ENCODE peak calls at places on chromosomes 4 and X, in nine cellular contexts. One of them, this sample, is unnamed.

GRCh38 chr4:168119870-168120269 is 27.5 kb downstream of the ANXA10 start:
- DNase-seq in T47D: no peak
- DNase-seq in GM23338: no peak
- DNase-seq in upper lobe of right lung: no peak
- DNase-seq in AG08395: no peak
- DNase-seq in AG09309: no peak
- DNase-seq in stimulated activated naive B cell treated with anti-CD40 and anti-IgM and Interleukin-4, amounts not matched to agents 10 μg/mL and 1 μg/mL and 100 μg/mL, for 72 hours: no peak
- DNase-seq in left cardiac atrium: no peak
- DNase-seq in glutamatergic neuron: no peak
- DNase-seq in this sample: no peak

GRCh38 chrX:47166126-47166525 is 21.1 kb downstream of the RBM10 start:
- DNase-seq in T47D: no peak
- DNase-seq in GM23338: no peak
- DNase-seq in upper lobe of right lung: peak
- DNase-seq in AG08395: no peak
- DNase-seq in AG09309: no peak
- DNase-seq in stimulated activated naive B cell treated with anti-CD40 and anti-IgM and Interleukin-4, amounts not matched to agents 10 μg/mL and 1 μg/mL and 100 μg/mL, for 72 hours: no peak
- DNase-seq in left cardiac atrium: no peak
- DNase-seq in glutamatergic neuron: no peak
- DNase-seq in this sample: no peak

GRCh38 chr4:52094746-52095145 is 43.6 kb downstream of the SPATA18 start:
- DNase-seq in T47D: no peak
- DNase-seq in GM23338: no peak
- DNase-seq in upper lobe of right lung: no peak
- DNase-seq in AG08395: no peak
- DNase-seq in AG09309: no peak
- DNase-seq in stimulated activated naive B cell treated with anti-CD40 and anti-IgM and Interleukin-4, amounts not matched to agents 10 μg/mL and 1 μg/mL and 100 μg/mL, for 72 hours: no peak
- DNase-seq in left cardiac atrium: no peak
- DNase-seq in glutamatergic neuron: peak
- DNase-seq in this sample: no peak

GRCh38 chr4:724131-724530 is 18.5 kb downstream of the PCGF3 start:
- DNase-seq in T47D: no peak
- DNase-seq in GM23338: no peak
- DNase-seq in upper lobe of right lung: no peak
- DNase-seq in AG08395: no peak
- DNase-seq in AG09309: no peak
- DNase-seq in stimulated activated naive B cell treated with anti-CD40 and anti-IgM and Interleukin-4, amounts not matched to agents 10 μg/mL and 1 μg/mL and 100 μg/mL, for 72 hours: no peak
- DNase-seq in left cardiac atrium: no peak
- DNase-seq in glutamatergic neuron: no peak
- DNase-seq in this sample: no peak

GRCh38 chrX:68839771-68840170 is 10.9 kb downstream of the EFNB1 start:
- DNase-seq in T47D: no peak
- DNase-seq in GM23338: no peak
- DNase-seq in upper lobe of right lung: no peak
- DNase-seq in AG08395: no peak
- DNase-seq in AG09309: no peak
- DNase-seq in stimulated activated naive B cell treated with anti-CD40 and anti-IgM and Interleukin-4, amounts not matched to agents 10 μg/mL and 1 μg/mL and 100 μg/mL, for 72 hours: no peak
- DNase-seq in left cardiac atrium: no peak
- DNase-seq in glutamatergic neuron: no peak
- DNase-seq in this sample: no peak

GRCh38 chr4:144646523-144647094 is 653 bp downstream of the HHIP start:
- DNase-seq in T47D: no peak
- DNase-seq in GM23338: peak
- DNase-seq in upper lobe of right lung: no peak
- DNase-seq in AG08395: no peak
- DNase-seq in AG09309: no peak
- DNase-seq in stimulated activated naive B cell treated with anti-CD40 and anti-IgM and Interleukin-4, amounts not matched to agents 10 μg/mL and 1 μg/mL and 100 μg/mL, for 72 hours: no peak
- DNase-seq in left cardiac atrium: no peak
- DNase-seq in glutamatergic neuron: peak
- DNase-seq in this sample: peak

GRCh38 chr4:74975848-74976824 is 43.2 kb downstream of the PARM1 start:
- DNase-seq in T47D: no peak
- DNase-seq in GM23338: no peak
- DNase-seq in upper lobe of right lung: no peak
- DNase-seq in AG08395: no peak
- DNase-seq in AG09309: no peak
- DNase-seq in stimulated activated naive B cell treated with anti-CD40 and anti-IgM and Interleukin-4, amounts not matched to agents 10 μg/mL and 1 μg/mL and 100 μg/mL, for 72 hours: no peak
- DNase-seq in left cardiac atrium: peak
- DNase-seq in glutamatergic neuron: no peak
- DNase-seq in this sample: no peak

GRCh38 chrX:9866633-9867032 is 80.4 kb downstream of the SHROOM2 start:
- DNase-seq in T47D: no peak
- DNase-seq in GM23338: no peak
- DNase-seq in upper lobe of right lung: no peak
- DNase-seq in AG08395: no peak
- DNase-seq in AG09309: no peak
- DNase-seq in stimulated activated naive B cell treated with anti-CD40 and anti-IgM and Interleukin-4, amounts not matched to agents 10 μg/mL and 1 μg/mL and 100 μg/mL, for 72 hours: no peak
- DNase-seq in left cardiac atrium: peak
- DNase-seq in glutamatergic neuron: no peak
- DNase-seq in this sample: no peak

GRCh38 chr4:186806679-186807078 is 83.0 kb upstream of the FAT1 start:
- DNase-seq in T47D: no peak
- DNase-seq in GM23338: no peak
- DNase-seq in upper lobe of right lung: no peak
- DNase-seq in AG08395: no peak
- DNase-seq in AG09309: no peak
- DNase-seq in stimulated activated naive B cell treated with anti-CD40 and anti-IgM and Interleukin-4, amounts not matched to agents 10 μg/mL and 1 μg/mL and 100 μg/mL, for 72 hours: no peak
- DNase-seq in left cardiac atrium: no peak
- DNase-seq in glutamatergic neuron: no peak
- DNase-seq in this sample: no peak

GRCh38 chrX:150408007-150408406 is 44.9 kb downstream of the MAMLD1 start:
- DNase-seq in T47D: no peak
- DNase-seq in GM23338: no peak
- DNase-seq in upper lobe of right lung: no peak
- DNase-seq in AG08395: no peak
- DNase-seq in AG09309: no peak
- DNase-seq in stimulated activated naive B cell treated with anti-CD40 and anti-IgM and Interleukin-4, amounts not matched to agents 10 μg/mL and 1 μg/mL and 100 μg/mL, for 72 hours: no peak
- DNase-seq in left cardiac atrium: no peak
- DNase-seq in glutamatergic neuron: no peak
- DNase-seq in this sample: no peak

GRCh38 chr4:51963871-51964513 is 56.2 kb downstream of the LRRC66 start:
- DNase-seq in T47D: no peak
- DNase-seq in GM23338: peak
- DNase-seq in upper lobe of right lung: no peak
- DNase-seq in AG08395: no peak
- DNase-seq in AG09309: no peak
- DNase-seq in stimulated activated naive B cell treated with anti-CD40 and anti-IgM and Interleukin-4, amounts not matched to agents 10 μg/mL and 1 μg/mL and 100 μg/mL, for 72 hours: no peak
- DNase-seq in left cardiac atrium: no peak
- DNase-seq in glutamatergic neuron: no peak
- DNase-seq in this sample: no peak

GRCh38 chrX:130147631-130148030 is 18.0 kb downstream of the AIFM1 start:
- DNase-seq in T47D: no peak
- DNase-seq in GM23338: no peak
- DNase-seq in upper lobe of right lung: no peak
- DNase-seq in AG08395: no peak
- DNase-seq in AG09309: no peak
- DNase-seq in stimulated activated naive B cell treated with anti-CD40 and anti-IgM and Interleukin-4, amounts not matched to agents 10 μg/mL and 1 μg/mL and 100 μg/mL, for 72 hours: no peak
- DNase-seq in left cardiac atrium: no peak
- DNase-seq in glutamatergic neuron: no peak
- DNase-seq in this sample: no peak

GRCh38 chr4:11769425-11769824 is 340.7 kb upstream of the HS3ST1 start:
- DNase-seq in T47D: no peak
- DNase-seq in GM23338: no peak
- DNase-seq in upper lobe of right lung: no peak
- DNase-seq in AG08395: no peak
- DNase-seq in AG09309: no peak
- DNase-seq in stimulated activated naive B cell treated with anti-CD40 and anti-IgM and Interleukin-4, amounts not matched to agents 10 μg/mL and 1 μg/mL and 100 μg/mL, for 72 hours: no peak
- DNase-seq in left cardiac atrium: peak
- DNase-seq in glutamatergic neuron: no peak
- DNase-seq in this sample: no peak

GRCh38 chr4:186724861-186725419 is 1.3 kb upstream of the FAT1 start:
- DNase-seq in T47D: no peak
- DNase-seq in GM23338: no peak
- DNase-seq in upper lobe of right lung: no peak
- DNase-seq in AG08395: no peak
- DNase-seq in AG09309: no peak
- DNase-seq in stimulated activated naive B cell treated with anti-CD40 and anti-IgM and Interleukin-4, amounts not matched to agents 10 μg/mL and 1 μg/mL and 100 μg/mL, for 72 hours: no peak
- DNase-seq in left cardiac atrium: no peak
- DNase-seq in glutamatergic neuron: no peak
- DNase-seq in this sample: no peak

GRCh38 chrX:153600032-153600373 is 1.1 kb upstream of the CCNQ start:
- DNase-seq in T47D: no peak
- DNase-seq in GM23338: peak
- DNase-seq in upper lobe of right lung: no peak
- DNase-seq in AG08395: no peak
- DNase-seq in AG09309: no peak
- DNase-seq in stimulated activated naive B cell treated with anti-CD40 and anti-IgM and Interleukin-4, amounts not matched to agents 10 μg/mL and 1 μg/mL and 100 μg/mL, for 72 hours: no peak
- DNase-seq in left cardiac atrium: no peak
- DNase-seq in glutamatergic neuron: no peak
- DNase-seq in this sample: no peak

GRCh38 chr4:152803541-152803940 is 23.8 kb downstream of the ARFIP1 start:
- DNase-seq in T47D: no peak
- DNase-seq in GM23338: no peak
- DNase-seq in upper lobe of right lung: no peak
- DNase-seq in AG08395: no peak
- DNase-seq in AG09309: no peak
- DNase-seq in stimulated activated naive B cell treated with anti-CD40 and anti-IgM and Interleukin-4, amounts not matched to agents 10 μg/mL and 1 μg/mL and 100 μg/mL, for 72 hours: no peak
- DNase-seq in left cardiac atrium: no peak
- DNase-seq in glutamatergic neuron: no peak
- DNase-seq in this sample: no peak

GRCh38 chr4:80989921-80990544 is 40.5 kb upstream of the BMP3 start:
- DNase-seq in T47D: peak
- DNase-seq in GM23338: peak
- DNase-seq in upper lobe of right lung: no peak
- DNase-seq in AG08395: peak
- DNase-seq in AG09309: peak
- DNase-seq in stimulated activated naive B cell treated with anti-CD40 and anti-IgM and Interleukin-4, amounts not matched to agents 10 μg/mL and 1 μg/mL and 100 μg/mL, for 72 hours: peak
- DNase-seq in left cardiac atrium: no peak
- DNase-seq in glutamatergic neuron: no peak
- DNase-seq in this sample: no peak

GRCh38 chr4:6277139-6277802 is 7.6 kb downstream of the WFS1 start:
- DNase-seq in T47D: no peak
- DNase-seq in GM23338: no peak
- DNase-seq in upper lobe of right lung: no peak
- DNase-seq in AG08395: no peak
- DNase-seq in AG09309: no peak
- DNase-seq in stimulated activated naive B cell treated with anti-CD40 and anti-IgM and Interleukin-4, amounts not matched to agents 10 μg/mL and 1 μg/mL and 100 μg/mL, for 72 hours: no peak
- DNase-seq in left cardiac atrium: no peak
- DNase-seq in glutamatergic neuron: peak
- DNase-seq in this sample: no peak

GRCh38 chr4:10721616-10722015 is 37.0 kb upstream of the CLNK start:
- DNase-seq in T47D: no peak
- DNase-seq in GM23338: no peak
- DNase-seq in upper lobe of right lung: no peak
- DNase-seq in AG08395: no peak
- DNase-seq in AG09309: no peak
- DNase-seq in stimulated activated naive B cell treated with anti-CD40 and anti-IgM and Interleukin-4, amounts not matched to agents 10 μg/mL and 1 μg/mL and 100 μg/mL, for 72 hours: no peak
- DNase-seq in left cardiac atrium: no peak
- DNase-seq in glutamatergic neuron: no peak
- DNase-seq in this sample: no peak

GRCh38 chrX:23779025-23779424 is 3.9 kb upstream of the SAT1 start:
- DNase-seq in T47D: peak
- DNase-seq in GM23338: no peak
- DNase-seq in upper lobe of right lung: no peak
- DNase-seq in AG08395: peak
- DNase-seq in AG09309: peak
- DNase-seq in stimulated activated naive B cell treated with anti-CD40 and anti-IgM and Interleukin-4, amounts not matched to agents 10 μg/mL and 1 μg/mL and 100 μg/mL, for 72 hours: no peak
- DNase-seq in left cardiac atrium: no peak
- DNase-seq in glutamatergic neuron: no peak
- DNase-seq in this sample: no peak

GRCh38 chr4:5654791-5655190 is 53.6 kb downstream of the EVC2 start:
- DNase-seq in T47D: no peak
- DNase-seq in GM23338: no peak
- DNase-seq in upper lobe of right lung: no peak
- DNase-seq in AG08395: no peak
- DNase-seq in AG09309: no peak
- DNase-seq in stimulated activated naive B cell treated with anti-CD40 and anti-IgM and Interleukin-4, amounts not matched to agents 10 μg/mL and 1 μg/mL and 100 μg/mL, for 72 hours: no peak
- DNase-seq in left cardiac atrium: no peak
- DNase-seq in glutamatergic neuron: no peak
- DNase-seq in this sample: no peak

This sample was measured in ecto neural progenitor cell.